ENCODE peak calls at places on chromosomes 11 and 22, in six cellular contexts. G, M, W, F, T and O are unnamed samples.

GRCh38 chr11:62005231-62005661 is 37.8 kb upstream of the FTH1 start:
- DNase-seq in G (no peak), M (no peak), W (no peak), F (no peak), T (no peak), O (no peak)

GRCh38 chr11:2298795-2299747 is 2.6 kb downstream of the C11orf21 start:
- DNase-seq in G (no peak), M (peak; percentile 53), W (peak; percentile 47), F (peak; percentile 49), T (no peak), O (no peak)

GRCh38 chr22:46107089-46107664 is 43.1 kb upstream of the PPARA start:
- DNase-seq in G (no peak), M (no peak), W (no peak), F (peak; percentile 72), T (no peak), O (no peak)

GRCh38 chr22:37806409-37807338 is 1.1 kb upstream of the GCAT start:
- DNase-seq in G (no peak), M (peak; percentile 36), W (peak; percentile 39), F (peak; percentile 62), T (no peak), O (no peak)

GRCh38 chr11:105236631-105237030 is 97.1 kb upstream of the CARD18 start:
- DNase-seq in G (no peak), M (no peak), W (no peak), F (no peak), T (no peak), O (no peak)

GRCh38 chr11:113817626-113818025 is 38.0 kb downstream of the CLDN25 start:
- DNase-seq in G (no peak), M (no peak), W (no peak), F (no peak), T (no peak), O (no peak)

GRCh38 chr11:115653926-115654325 is 149.7 kb upstream of the CADM1 start:
- DNase-seq in G (no peak), M (no peak), W (no peak), F (no peak), T (no peak), O (no peak)

GRCh38 chr11:8631395-8632110 is 37.5 kb upstream of the STK33 start:
- DNase-seq in G (no peak), M (no peak), W (no peak), F (no peak), T (no peak), O (no peak)

GRCh38 chr22:46574993-46575914 is 37.8 kb upstream of the CELSR1 start:
- DNase-seq in G (no peak), M (no peak), W (no peak), F (peak; percentile 51), T (no peak), O (peak; percentile 85)

GRCh38 chr22:31230871-31231621 is 18.9 kb downstream of the LIMK2 start:
- DNase-seq in G (no peak), M (peak; percentile 60), W (peak; percentile 30), F (no peak), T (no peak), O (peak; percentile 90)

GRCh38 chr22:30880181-30880601 is 88.4 kb downstream of the MORC2 start:
- DNase-seq in G (no peak), M (no peak), W (no peak), F (peak; percentile 29), T (no peak), O (no peak)

GRCh38 chr11:83508804-83509203 is 222.6 kb upstream of the CCDC90B start:
- DNase-seq in G (no peak), M (no peak), W (no peak), F (peak; percentile 46), T (no peak), O (no peak)

GRCh38 chr11:73614591-73614990 is 16.7 kb upstream of the FAM168A start:
- DNase-seq in G (no peak), M (no peak), W (no peak), F (no peak), T (no peak), O (no peak)

GRCh38 chr11:20238712-20239111 is 78.4 kb upstream of the DBX1 start:
- DNase-seq in G (no peak), M (no peak), W (no peak), F (no peak), T (no peak), O (no peak)

GRCh38 chr11:109085708-109086373 is 336.1 kb upstream of the C11orf87 start:
- DNase-seq in G (no peak), M (no peak), W (no peak), F (no peak), T (no peak), O (no peak)

GRCh38 chr11:46920709-46921108 is 2.4 kb upstream of the LRP4 start:
- DNase-seq in G (no peak), M (no peak), W (no peak), F (no peak), T (no peak), O (peak; percentile 84)

GRCh38 chr11:27673979-27674663 is 26.1 kb downstream of the BDNF start:
- DNase-seq in G (no peak), M (no peak), W (no peak), F (no peak), T (no peak), O (no peak)

GRCh38 chr22:38104084-38104483 is 6.4 kb downstream of the BAIAP2L2 start:
- DNase-seq in G (no peak), M (no peak), W (no peak), F (peak; percentile 10), T (no peak), O (no peak)

GRCh38 chr22:46797355-46797754 is 34.9 kb downstream of the TBC1D22A start:
- DNase-seq in G (no peak), M (no peak), W (no peak), F (no peak), T (no peak), O (peak; percentile 20)

GRCh38 chr22:39253427-39254070 is 8.8 kb upstream of the PDGFB start:
- DNase-seq in G (peak; percentile 32), M (peak; percentile 68), W (no peak), F (no peak), T (no peak), O (peak; percentile 47)

GRCh38 chr22:26550498-26551033 is 38.3 kb upstream of the TFIP11 start:
- DNase-seq in G (no peak), M (no peak), W (no peak), F (peak; percentile 75), T (no peak), O (peak; percentile 42)

GRCh38 chr11:2142762-2143202 is 3.6 kb upstream of the IGF2 start:
- DNase-seq in G (no peak), M (peak; percentile 75), W (no peak), F (no peak), T (no peak), O (peak; percentile 12)

GRCh38 chr11:72202571-72202970 is 10.6 kb downstream of the FOLR1 start:
- DNase-seq in G (no peak), M (no peak), W (no peak), F (no peak), T (no peak), O (no peak)

GRCh38 chr22:32355760-32356159 is 1.9 kb upstream of the RFPL3 start:
- DNase-seq in G (no peak), M (peak; percentile 12), W (no peak), F (no peak), T (no peak), O (no peak)

GRCh38 chr11:96063053-96063452 is 139.1 kb upstream of the MTMR2 start:
- DNase-seq in G (no peak), M (peak; percentile 52), W (no peak), F (no peak), T (no peak), O (no peak)

GRCh38 chr22:50531546-50532352 is 1.9 kb upstream of the TYMP start:
- DNase-seq in G (peak; percentile 61), M (peak; percentile 77), W (peak; percentile 74), F (peak; percentile 91), T (no peak), O (peak; percentile 76)

GRCh38 chr11:11243790-11244469 is 109.1 kb downstream of the CSNK2A3 start:
- DNase-seq in G (no peak), M (no peak), W (peak; percentile 68), F (no peak), T (no peak), O (peak; percentile 57)

GRCh38 chr22:16915711-16916110 is 90.5 kb upstream of the XKR3 start:
- DNase-seq in G (no peak), M (no peak), W (no peak), F (no peak), T (no peak), O (no peak)

GRCh38 chr11:114359342-114359741 is 41.0 kb downstream of the C11orf71 start:
- DNase-seq in G (no peak), M (no peak), W (no peak), F (no peak), T (no peak), O (no peak)

GRCh38 chr22:24758164-24758799 is 16.2 kb downstream of the PIWIL3 start:
- DNase-seq in G (peak; percentile 36), M (peak; percentile 75), W (peak; percentile 69), F (no peak), T (peak; percentile 30), O (peak; percentile 44)

GRCh38 chr11:9613830-9614762 is 40.6 kb downstream of the WEE1 start:
- DNase-seq in G (peak; percentile 82), M (peak; percentile 95), W (peak; percentile 87), F (peak; percentile 94), T (peak; percentile 75), O (peak; percentile 55)

GRCh38 chr11:115869780-115870431 is 365.7 kb upstream of the CADM1 start:
- DNase-seq in G (no peak), M (no peak), W (peak; percentile 32), F (no peak), T (no peak), O (no peak)

GRCh38 chr11:2315395-2316168 is 13.8 kb downstream of the TSPAN32 start:
- DNase-seq in G (no peak), M (no peak), W (no peak), F (peak; percentile 46), T (no peak), O (no peak)

GRCh38 chr11:112958670-112959069 is 2.5 kb upstream of the NCAM1 start:
- DNase-seq in G (no peak), M (no peak), W (no peak), F (no peak), T (no peak), O (no peak)

GRCh38 chr22:42268852-42269406 is 1.5 kb downstream of the TCF20 start:
- DNase-seq in G (no peak), M (no peak), W (no peak), F (no peak), T (no peak), O (no peak)